ENCODE peak calls at places on chromosomes 13 and 19, in eight cellular contexts. P, Q, B, J, S, I, C and L are unnamed samples.
A peak's percentile ranks its signal among the peaks of the same experiment; 100 is the strongest.

GRCh38 chr13:106133025-106133424 is 402.4 kb downstream of the EFNB2 start:
- DNase-seq in Q (no peak), I (no peak), J (no peak), S (no peak), B (no peak), P (no peak), C (no peak), L (no peak)

GRCh38 chr19:1921326-1921725 is 16.1 kb downstream of the ADAT3 start:
- DNase-seq in B (no peak), S (no peak), C (no peak), Q (no peak), J (no peak), I (no peak), P (no peak), L (no peak)

GRCh38 chr13:21106089-21106488 is 44.7 kb upstream of the LATS2 start:
- DNase-seq in B (peak; percentile 19), P (no peak), I (peak; percentile 19), Q (no peak), C (no peak), S (no peak), J (no peak), L (no peak)

GRCh38 chr19:55084416-55084815 is 8.7 kb downstream of the EPS8L1 start:
- DNase-seq in S (no peak), Q (no peak), J (no peak), P (no peak), B (no peak), I (no peak), C (no peak), L (no peak)

GRCh38 chr13:114167445-114167844 is 11.6 kb upstream of the CFAP97D2 start:
- DNase-seq in B (no peak), Q (no peak), J (no peak), S (no peak), I (no peak), P (no peak), C (no peak), L (no peak)

GRCh38 chr13:97574926-97575325 is 141.0 kb downstream of the RAP2A start:
- DNase-seq in S (peak; percentile 64), C (no peak), B (no peak), Q (no peak), P (no peak), I (no peak), J (no peak), L (peak; percentile 36)

GRCh38 chr19:35760711-35761349 is 2.9 kb downstream of the PROSER3 start:
- DNase-seq in C (no peak), S (no peak), B (no peak), J (no peak), Q (no peak), I (no peak), P (no peak), L (no peak)

GRCh38 chr13:27117947-27118346 is 53.7 kb downstream of the USP12 start:
- DNase-seq in J (no peak), Q (no peak), P (no peak), I (no peak), S (no peak), C (no peak), B (no peak), L (no peak)

GRCh38 chr19:29770653-29771052 is 41.1 kb upstream of the CCNE1 start:
- DNase-seq in I (no peak), B (no peak), S (no peak), C (no peak), Q (no peak), J (no peak), P (no peak), L (no peak)

GRCh38 chr13:20053016-20053415 is 94.5 kb downstream of the ZMYM2 start:
- DNase-seq in C (no peak), I (no peak), S (no peak), Q (no peak), B (no peak), J (no peak), P (no peak), L (no peak)

GRCh38 chr19:23957660-23958281 is 43.1 kb downstream of the ZNF726 start:
- DNase-seq in S (peak; percentile 3), P (no peak), Q (no peak), C (no peak), I (peak; percentile 27), J (no peak), B (peak; percentile 87), L (no peak)

GRCh38 chr19:58563034-58563573 is 4.7 kb upstream of the UBE2M start:
- DNase-seq in Q (no peak), C (no peak), I (no peak), J (no peak), S (peak; percentile 36), B (no peak), P (no peak), L (peak; percentile 66)

GRCh38 chr13:21055016-21055415 is 6.4 kb downstream of the LATS2 start:
- DNase-seq in I (no peak), C (no peak), P (no peak), Q (no peak), S (no peak), J (no peak), B (no peak), L (no peak)

GRCh38 chr13:30829145-30829544 is 76.9 kb upstream of the MEDAG start:
- DNase-seq in S (no peak), I (peak; percentile 46), B (peak; percentile 81), P (no peak), Q (no peak), C (no peak), J (no peak), L (no peak)

GRCh38 chr13:112175162-112176075 is 108.5 kb downstream of the SOX1 start:
- DNase-seq in I (no peak), J (no peak), B (no peak), S (no peak), C (no peak), P (no peak), Q (no peak), L (no peak)

GRCh38 chr13:22092791-22093545 is 422.1 kb downstream of the FGF9 start:
- DNase-seq in C (no peak), Q (no peak), S (no peak), B (no peak), P (no peak), J (no peak), I (no peak), L (no peak)

GRCh38 chr13:44155422-44156293 is 218.0 kb upstream of the SERP2 start:
- DNase-seq in C (peak; percentile 25), P (no peak), J (peak; percentile 66), S (peak; percentile 79), I (no peak), B (no peak), Q (no peak), L (no peak)

GRCh38 chr19:49916839-49917733 is 11.9 kb upstream of the ATF5 start:
- DNase-seq in J (no peak), P (no peak), Q (no peak), C (no peak), S (peak; percentile 72), B (no peak), I (no peak), L (no peak)

GRCh38 chr13:113819341-113819730 is 44.5 kb downstream of the GAS6 start:
- DNase-seq in I (no peak), Q (no peak), B (no peak), J (no peak), P (no peak), S (no peak), C (no peak), L (no peak)